ENCODE peak calls at places on chromosomes 11 and 22, in five cellular contexts. One of them, this sample, is unnamed.

GRCh38 chr22:49855491-49855911 is 1.9 kb downstream of the ZBED4 start:
- DNase-seq in germinal center: no peak
- DNase-seq in HS-5: no peak
- DNase-seq in NCI-H1092 treated with DMSO at 0.1 percent for 48 hours: no peak
- DNase-seq in smooth muscle cell of the brain vasculature: no peak
- DNase-seq in this sample: no peak

GRCh38 chr22:39487826-39488520 is 14.1 kb upstream of the MIEF1 start:
- DNase-seq in smooth muscle cell of the brain vasculature: no peak
- DNase-seq in germinal center: no peak
- DNase-seq in NCI-H1092 treated with DMSO at 0.1 percent for 48 hours: no peak
- DNase-seq in HS-5: no peak
- DNase-seq in this sample: no peak

GRCh38 chr22:49303781-49304461 is 523.8 kb downstream of the BRD1 start:
- DNase-seq in germinal center: no peak
- DNase-seq in smooth muscle cell of the brain vasculature: no peak
- DNase-seq in HS-5: no peak
- DNase-seq in NCI-H1092 treated with DMSO at 0.1 percent for 48 hours: no peak
- DNase-seq in this sample: no peak

GRCh38 chr11:64086263-64086938 is 50.7 kb downstream of the FLRT1 start:
- DNase-seq in NCI-H1092 treated with DMSO at 0.1 percent for 48 hours: no peak
- DNase-seq in smooth muscle cell of the brain vasculature: no peak
- DNase-seq in germinal center: no peak
- DNase-seq in HS-5: no peak
- DNase-seq in this sample: no peak

GRCh38 chr11:110179064-110179463 is 85.9 kb downstream of the ZC3H12C start:
- DNase-seq in NCI-H1092 treated with DMSO at 0.1 percent for 48 hours: no peak
- DNase-seq in germinal center: no peak
- DNase-seq in HS-5: no peak
- DNase-seq in smooth muscle cell of the brain vasculature: no peak
- DNase-seq in this sample: no peak

GRCh38 chr11:29343465-29344333 is 673.1 kb downstream of the KCNA4 start:
- DNase-seq in smooth muscle cell of the brain vasculature: no peak
- DNase-seq in NCI-H1092 treated with DMSO at 0.1 percent for 48 hours: peak
- DNase-seq in germinal center: peak
- DNase-seq in HS-5: no peak
- DNase-seq in this sample: no peak

GRCh38 chr11:18239655-18240054 is 3.1 kb upstream of the SAA4 start:
- DNase-seq in NCI-H1092 treated with DMSO at 0.1 percent for 48 hours: no peak
- DNase-seq in germinal center: no peak
- DNase-seq in smooth muscle cell of the brain vasculature: no peak
- DNase-seq in HS-5: no peak
- DNase-seq in this sample: no peak

GRCh38 chr11:17786824-17787525 is 52.4 kb downstream of the KCNC1 start:
- DNase-seq in HS-5: peak
- DNase-seq in germinal center: no peak
- DNase-seq in NCI-H1092 treated with DMSO at 0.1 percent for 48 hours: no peak
- DNase-seq in smooth muscle cell of the brain vasculature: peak
- DNase-seq in this sample: no peak

GRCh38 chr22:36928181-36928580 is 14.8 kb downstream of the CSF2RB start:
- DNase-seq in germinal center: no peak
- DNase-seq in HS-5: no peak
- DNase-seq in NCI-H1092 treated with DMSO at 0.1 percent for 48 hours: no peak
- DNase-seq in smooth muscle cell of the brain vasculature: no peak
- DNase-seq in this sample: no peak

GRCh38 chr11:113242767-113243397 is 71.5 kb upstream of the TTC12 start:
- DNase-seq in HS-5: no peak
- DNase-seq in smooth muscle cell of the brain vasculature: peak
- DNase-seq in NCI-H1092 treated with DMSO at 0.1 percent for 48 hours: no peak
- DNase-seq in germinal center: no peak
- DNase-seq in this sample: no peak

GRCh38 chr11:843818-844692 is 1.4 kb downstream of the TSPAN4 start:
- DNase-seq in HS-5: peak
- DNase-seq in smooth muscle cell of the brain vasculature: peak
- DNase-seq in germinal center: no peak
- DNase-seq in NCI-H1092 treated with DMSO at 0.1 percent for 48 hours: no peak
- DNase-seq in this sample: no peak

GRCh38 chr11:36672815-36673450 is 74.9 kb upstream of the RAG2 start:
- DNase-seq in germinal center: peak
- DNase-seq in smooth muscle cell of the brain vasculature: peak
- DNase-seq in NCI-H1092 treated with DMSO at 0.1 percent for 48 hours: peak
- DNase-seq in HS-5: peak
- DNase-seq in this sample: peak

GRCh38 chr11:59062602-59063529 is 23.2 kb upstream of the GLYATL1B start:
- DNase-seq in HS-5: no peak
- DNase-seq in germinal center: no peak
- DNase-seq in smooth muscle cell of the brain vasculature: no peak
- DNase-seq in NCI-H1092 treated with DMSO at 0.1 percent for 48 hours: no peak
- DNase-seq in this sample: no peak

GRCh38 chr11:26827567-26828037 is 105.7 kb upstream of the SLC5A12 start:
- DNase-seq in germinal center: no peak
- DNase-seq in NCI-H1092 treated with DMSO at 0.1 percent for 48 hours: no peak
- DNase-seq in HS-5: no peak
- DNase-seq in smooth muscle cell of the brain vasculature: no peak
- DNase-seq in this sample: no peak

GRCh38 chr22:21082248-21082647 is 36.5 kb downstream of the LRRC74B start:
- DNase-seq in germinal center: no peak
- DNase-seq in NCI-H1092 treated with DMSO at 0.1 percent for 48 hours: no peak
- DNase-seq in HS-5: no peak
- DNase-seq in smooth muscle cell of the brain vasculature: no peak
- DNase-seq in this sample: no peak

GRCh38 chr11:67357831-67358555 is 4.6 kb upstream of the POLD4 start:
- DNase-seq in smooth muscle cell of the brain vasculature: no peak
- DNase-seq in NCI-H1092 treated with DMSO at 0.1 percent for 48 hours: no peak
- DNase-seq in germinal center: no peak
- DNase-seq in HS-5: no peak
- DNase-seq in this sample: no peak

GRCh38 chr11:61880050-61880449 is 11.3 kb downstream of the FADS3 start:
- DNase-seq in NCI-H1092 treated with DMSO at 0.1 percent for 48 hours: no peak
- DNase-seq in HS-5: no peak
- DNase-seq in smooth muscle cell of the brain vasculature: no peak
- DNase-seq in germinal center: peak
- DNase-seq in this sample: no peak

GRCh38 chr22:20143883-20144665 is 6.8 kb downstream of the CCDC188 start:
- DNase-seq in NCI-H1092 treated with DMSO at 0.1 percent for 48 hours: no peak
- DNase-seq in smooth muscle cell of the brain vasculature: no peak
- DNase-seq in germinal center: no peak
- DNase-seq in HS-5: no peak
- DNase-seq in this sample: no peak

GRCh38 chr11:109704432-109704831 is 282.4 kb downstream of the C11orf87 start:
- DNase-seq in smooth muscle cell of the brain vasculature: no peak
- DNase-seq in HS-5: no peak
- DNase-seq in germinal center: no peak
- DNase-seq in NCI-H1092 treated with DMSO at 0.1 percent for 48 hours: peak
- DNase-seq in this sample: no peak

GRCh38 chr22:33851985-33852384 is 68.3 kb downstream of the LARGE1 start:
- DNase-seq in NCI-H1092 treated with DMSO at 0.1 percent for 48 hours: no peak
- DNase-seq in germinal center: no peak
- DNase-seq in HS-5: no peak
- DNase-seq in smooth muscle cell of the brain vasculature: no peak
- DNase-seq in this sample: no peak

GRCh38 chr11:614583-615452 is 932 bp downstream of the IRF7 start:
- DNase-seq in smooth muscle cell of the brain vasculature: no peak
- DNase-seq in NCI-H1092 treated with DMSO at 0.1 percent for 48 hours: no peak
- DNase-seq in germinal center: no peak
- DNase-seq in HS-5: no peak
- DNase-seq in this sample: no peak

GRCh38 chr11:44528103-44528502 is 37.4 kb upstream of the CD82 start:
- DNase-seq in HS-5: no peak
- DNase-seq in NCI-H1092 treated with DMSO at 0.1 percent for 48 hours: no peak
- DNase-seq in germinal center: no peak
- DNase-seq in smooth muscle cell of the brain vasculature: no peak
- DNase-seq in this sample: no peak

GRCh38 chr22:42431401-42432019 is 693 bp downstream of the NFAM1 start:
- DNase-seq in NCI-H1092 treated with DMSO at 0.1 percent for 48 hours: peak
- DNase-seq in HS-5: no peak
- DNase-seq in smooth muscle cell of the brain vasculature: no peak
- DNase-seq in germinal center: no peak
- DNase-seq in this sample: no peak

GRCh38 chr11:43582024-43582836 is 98.3 kb upstream of the HSD17B12 start:
- DNase-seq in HS-5: no peak
- DNase-seq in smooth muscle cell of the brain vasculature: no peak
- DNase-seq in germinal center: no peak
- DNase-seq in NCI-H1092 treated with DMSO at 0.1 percent for 48 hours: no peak
- DNase-seq in this sample: no peak

GRCh38 chr11:105910095-105910715 is 111.8 kb downstream of the MSANTD4 start:
- DNase-seq in smooth muscle cell of the brain vasculature: no peak
- DNase-seq in germinal center: no peak
- DNase-seq in NCI-H1092 treated with DMSO at 0.1 percent for 48 hours: peak
- DNase-seq in HS-5: no peak
- DNase-seq in this sample: no peak

GRCh38 chr22:33404723-33405122 is 346.5 kb upstream of the SYN3 start:
- DNase-seq in germinal center: no peak
- DNase-seq in NCI-H1092 treated with DMSO at 0.1 percent for 48 hours: no peak
- DNase-seq in smooth muscle cell of the brain vasculature: no peak
- DNase-seq in HS-5: no peak
- DNase-seq in this sample: no peak

GRCh38 chr11:134126197-134126822 is 57.4 kb downstream of the JAM3 start:
- DNase-seq in germinal center: no peak
- DNase-seq in HS-5: peak
- DNase-seq in NCI-H1092 treated with DMSO at 0.1 percent for 48 hours: no peak
- DNase-seq in smooth muscle cell of the brain vasculature: no peak
- DNase-seq in this sample: no peak

GRCh38 chr11:70244698-70245097 is 25.8 kb upstream of the PPFIA1 start:
- DNase-seq in NCI-H1092 treated with DMSO at 0.1 percent for 48 hours: no peak
- DNase-seq in smooth muscle cell of the brain vasculature: peak
- DNase-seq in germinal center: no peak
- DNase-seq in HS-5: peak
- DNase-seq in this sample: no peak

GRCh38 chr11:133732109-133732508 is 113.2 kb downstream of the SPATA19 start:
- DNase-seq in HS-5: no peak
- DNase-seq in smooth muscle cell of the brain vasculature: no peak
- DNase-seq in germinal center: no peak
- DNase-seq in NCI-H1092 treated with DMSO at 0.1 percent for 48 hours: no peak
- DNase-seq in this sample: no peak

GRCh38 chr22:38870791-38871359 is 1.1 kb downstream of the CBX6 start:
- DNase-seq in HS-5: no peak
- DNase-seq in NCI-H1092 treated with DMSO at 0.1 percent for 48 hours: no peak
- DNase-seq in germinal center: no peak
- DNase-seq in smooth muscle cell of the brain vasculature: no peak
- DNase-seq in this sample: no peak

GRCh38 chr11:61911701-61912529 is 5.5 kb downstream of the RAB3IL1 start:
- DNase-seq in NCI-H1092 treated with DMSO at 0.1 percent for 48 hours: no peak
- DNase-seq in smooth muscle cell of the brain vasculature: no peak
- DNase-seq in germinal center: no peak
- DNase-seq in HS-5: no peak
- DNase-seq in this sample: no peak

GRCh38 chr22:27461470-27461869 is 340.1 kb downstream of the MN1 start:
- DNase-seq in HS-5: peak
- DNase-seq in germinal center: no peak
- DNase-seq in NCI-H1092 treated with DMSO at 0.1 percent for 48 hours: no peak
- DNase-seq in smooth muscle cell of the brain vasculature: no peak
- DNase-seq in this sample: no peak

GRCh38 chr11:92826136-92826535 is 143.3 kb upstream of the MTNR1B start:
- DNase-seq in germinal center: no peak
- DNase-seq in smooth muscle cell of the brain vasculature: no peak
- DNase-seq in NCI-H1092 treated with DMSO at 0.1 percent for 48 hours: no peak
- DNase-seq in HS-5: no peak
- DNase-seq in this sample: no peak

GRCh38 chr11:66768088-66768521 is 39.1 kb upstream of the SPTBN2 start:
- DNase-seq in NCI-H1092 treated with DMSO at 0.1 percent for 48 hours: no peak
- DNase-seq in germinal center: no peak
- DNase-seq in smooth muscle cell of the brain vasculature: no peak
- DNase-seq in HS-5: no peak
- DNase-seq in this sample: no peak

GRCh38 chr22:50227588-50228215 is 17.1 kb downstream of the TUBGCP6 start:
- DNase-seq in HS-5: no peak
- DNase-seq in germinal center: no peak
- DNase-seq in smooth muscle cell of the brain vasculature: no peak
- DNase-seq in NCI-H1092 treated with DMSO at 0.1 percent for 48 hours: no peak
- DNase-seq in this sample: no peak

GRCh38 chr22:27378994-27379393 is 422.6 kb downstream of the MN1 start:
- DNase-seq in smooth muscle cell of the brain vasculature: no peak
- DNase-seq in HS-5: no peak
- DNase-seq in NCI-H1092 treated with DMSO at 0.1 percent for 48 hours: no peak
- DNase-seq in germinal center: no peak
- DNase-seq in this sample: no peak

This sample was measured in SK-N-MC.